ENCODE peak calls at places on chromosome 17, in eight cellular contexts. R is left lung; A is left cardiac atrium; P is stimulated activated CD4-positive, alpha-beta T cell treated with anti-CD3 and anti-CD28 coated beads, Interleukin-4, amount 100 ng/mL, for 24 hours; Y is GM23248; E is non-pigmented ciliary epithelial cell; N is ACHN; U is nucleus accumbens. F is an unnamed sample.

GRCh38 chr17:13182854-13183253 is 165.0 kb upstream of the ELAC2 start:
- DNase-seq in U (no peak), R (no peak), E (no peak), P (no peak), N (no peak), Y (no peak), A (no peak), F (no peak)

GRCh38 chr17:3770471-3770870 is 30.5 kb downstream of the ITGAE start:
- DNase-seq in U (no peak), P (no peak), E (no peak), N (no peak), R (peak), Y (no peak), A (no peak), F (no peak)

GRCh38 chr17:17109231-17109630 is 67.0 kb downstream of the MPRIP start:
- DNase-seq in U (no peak), N (no peak), E (no peak), Y (no peak), R (no peak), P (no peak), A (peak), F (no peak)

GRCh38 chr17:60381958-60382357 is 10.0 kb downstream of the USP32 start:
- DNase-seq in Y (no peak), U (no peak), P (no peak), E (no peak), A (no peak), R (no peak), N (no peak), F (no peak)

GRCh38 chr17:28494445-28495188 is 11.5 kb upstream of the FOXN1 start:
- DNase-seq in Y (peak), U (peak), R (peak), P (peak), N (peak), A (peak), E (no peak), F (peak)

GRCh38 chr17:18951941-18952842 is at the start of gene SLC5A10:
- DNase-seq in N (peak), E (no peak), A (no peak), R (no peak), Y (peak), P (no peak), U (no peak), F (no peak)

GRCh38 chr17:50604470-50604869 is 30.2 kb upstream of the ABCC3 start:
- DNase-seq in E (no peak), A (peak), Y (peak), U (no peak), N (no peak), P (no peak), R (no peak), F (peak)

GRCh38 chr17:1878419-1879121 is 48.8 kb downstream of the RPA1 start:
- DNase-seq in N (no peak), A (peak), R (no peak), E (no peak), P (peak), U (no peak), Y (peak), F (no peak)

GRCh38 chr17:57899822-57900221 is 50.0 kb upstream of the MRPS23 start:
- DNase-seq in N (peak), U (no peak), A (no peak), E (no peak), P (no peak), Y (peak), R (peak), F (peak)

GRCh38 chr17:1934901-1935300 is 90.2 kb downstream of the RTN4RL1 start:
- DNase-seq in A (no peak), U (no peak), R (no peak), E (no peak), N (no peak), P (no peak), Y (no peak), F (peak)

GRCh38 chr17:81095608-81095888 is 60.6 kb downstream of the BAIAP2 start:
- DNase-seq in E (no peak), R (no peak), N (no peak), P (peak), Y (no peak), U (no peak), A (no peak), F (no peak)

GRCh38 chr17:82698974-82699442 is 510 bp upstream of the RAB40B start:
- DNase-seq in U (no peak), N (no peak), Y (peak), P (no peak), E (no peak), A (no peak), R (no peak), F (no peak)

GRCh38 chr17:72554508-72554907 is 433.7 kb downstream of the SOX9 start:
- DNase-seq in A (no peak), Y (no peak), E (no peak), U (no peak), P (no peak), N (no peak), R (no peak), F (no peak)

GRCh38 chr17:63434951-63435571 is 11.0 kb downstream of the CYB561 start:
- DNase-seq in R (peak), E (no peak), N (peak), U (peak), P (peak), Y (peak), A (peak), F (peak)

GRCh38 chr17:48841395-48841831 is 10.6 kb downstream of the CALCOCO2 start:
- DNase-seq in P (peak), N (peak), Y (peak), R (no peak), U (no peak), E (no peak), A (no peak), F (no peak)

GRCh38 chr17:66275651-66276050 is 26.8 kb upstream of the PRKCA start:
- DNase-seq in A (no peak), R (no peak), N (peak), P (peak), E (peak), Y (peak), U (no peak), F (no peak)

GRCh38 chr17:77145209-77145608 is 4.4 kb downstream of the SEC14L1 start:
- DNase-seq in E (no peak), U (no peak), R (no peak), P (no peak), N (no peak), A (no peak), Y (no peak), F (no peak)

GRCh38 chr17:75526555-75527270 is 1.2 kb downstream of the LLGL2 start:
- DNase-seq in P (no peak), A (no peak), N (no peak), E (no peak), Y (no peak), R (no peak), U (no peak), F (no peak)

GRCh38 chr17:59666235-59666634 is 41.0 kb downstream of the PTRH2 start:
- DNase-seq in R (no peak), P (no peak), Y (peak), A (no peak), E (no peak), N (no peak), U (no peak), F (no peak)

GRCh38 chr17:1347681-1348318 is 52.2 kb downstream of the YWHAE start:
- DNase-seq in N (no peak), A (peak), R (no peak), U (no peak), E (no peak), P (peak), Y (peak), F (no peak)

GRCh38 chr17:45172541-45173286 is 11.0 kb downstream of the HEXIM2 start:
- DNase-seq in E (no peak), R (peak), N (peak), U (peak), Y (peak), A (peak), P (peak), F (peak)

GRCh38 chr17:34318474-34318873 is 761 bp upstream of the CCL8 start:
- DNase-seq in U (no peak), A (no peak), N (peak), R (peak), Y (no peak), P (no peak), E (no peak), F (peak)

GRCh38 chr17:57662021-57662420 is 83.1 kb downstream of the CCDC182 start:
- DNase-seq in U (no peak), P (no peak), N (no peak), E (no peak), Y (no peak), A (no peak), R (no peak), F (no peak)

GRCh38 chr17:6098466-6099180 is 28.4 kb downstream of the WSCD1 start:
- DNase-seq in P (no peak), Y (no peak), A (peak), E (no peak), N (no peak), R (no peak), U (no peak), F (no peak)

GRCh38 chr17:56884483-56885144 is 29.2 kb downstream of the TRIM25 start:
- DNase-seq in P (no peak), U (no peak), N (no peak), Y (no peak), E (no peak), A (no peak), R (no peak), F (no peak)

GRCh38 chr17:82231562-82232321 is 2.9 kb downstream of the SLC16A3 start:
- DNase-seq in Y (peak), P (no peak), U (no peak), E (no peak), A (peak), R (peak), N (no peak), F (peak)

GRCh38 chr17:60077672-60078519 is 825 bp downstream of the HEATR6 start:
- DNase-seq in R (no peak), U (no peak), A (no peak), Y (peak), P (peak), E (no peak), N (no peak), F (no peak)

GRCh38 chr17:65660947-65661346 is 99.5 kb upstream of the AXIN2 start:
- DNase-seq in N (no peak), P (no peak), A (no peak), Y (peak), E (no peak), U (no peak), R (no peak), F (no peak)

GRCh38 chr17:32006957-32007462 is at the start of gene LRRC37B:
- DNase-seq in A (peak), E (no peak), R (peak), P (peak), N (peak), U (peak), Y (peak), F (peak)

GRCh38 chr17:46878055-46878454 is 26.7 kb downstream of the WNT9B start:
- DNase-seq in R (peak), P (no peak), A (peak), E (no peak), N (no peak), Y (no peak), U (no peak), F (peak)

GRCh38 chr17:2214887-2215615 is 88.5 kb downstream of the SMG6 start:
- DNase-seq in E (no peak), U (no peak), A (peak), Y (peak), P (no peak), R (no peak), N (no peak), F (peak)

GRCh38 chr17:8991514-8992285 is 26.2 kb upstream of the PIK3R5 start:
- DNase-seq in N (peak), R (no peak), P (peak), U (no peak), E (peak), Y (peak), A (peak), F (no peak)

GRCh38 chr17:81396722-81397313 is 1.6 kb downstream of the BAHCC1 start:
- DNase-seq in E (no peak), A (peak), R (no peak), U (no peak), N (peak), P (no peak), Y (peak), F (peak)

GRCh38 chr17:58520843-58521430 is 6.5 kb upstream of the MTMR4 start:
- DNase-seq in Y (peak), P (no peak), U (no peak), A (no peak), R (no peak), N (peak), E (no peak), F (no peak)

GRCh38 chr17:12631076-12631475 is 34.6 kb upstream of the MYOCD start:
- DNase-seq in R (no peak), A (no peak), E (no peak), Y (peak), P (no peak), U (no peak), N (no peak), F (no peak)

GRCh38 chr17:50201226-50201854 is at the start of gene COL1A1:
- DNase-seq in E (no peak), P (no peak), N (no peak), U (no peak), Y (peak), R (peak), A (peak), F (peak)

F was measured in right cardiac atrium.